ENCODE peak calls at places on chromosomes 3 and 15, in six cellular contexts. One of them, this sample, is unnamed.

GRCh38 chr15:52336530-52336929 is 40.9 kb upstream of the MYO5C start:
- DNase-seq in AG09309: no peak
- DNase-seq in uterus: no peak
- DNase-seq in esophagus squamous epithelium: no peak
- DNase-seq in stomach: no peak
- DNase-seq in fibroblast of pulmonary artery: no peak
- DNase-seq in this sample: no peak

GRCh38 chr3:149507491-149508324 is 33.2 kb downstream of the TM4SF4 start:
- DNase-seq in AG09309: peak
- DNase-seq in uterus: no peak
- DNase-seq in esophagus squamous epithelium: no peak
- DNase-seq in stomach: no peak
- DNase-seq in fibroblast of pulmonary artery: peak
- DNase-seq in this sample: no peak

GRCh38 chr15:92377083-92377789 is 16.4 kb upstream of the ST8SIA2 start:
- DNase-seq in AG09309: no peak
- DNase-seq in uterus: no peak
- DNase-seq in esophagus squamous epithelium: no peak
- DNase-seq in stomach: no peak
- DNase-seq in fibroblast of pulmonary artery: no peak
- DNase-seq in this sample: peak

GRCh38 chr15:68631621-68632051 is 52.8 kb downstream of the CORO2B start:
- DNase-seq in AG09309: no peak
- DNase-seq in uterus: no peak
- DNase-seq in esophagus squamous epithelium: no peak
- DNase-seq in stomach: no peak
- DNase-seq in fibroblast of pulmonary artery: no peak
- DNase-seq in this sample: no peak

GRCh38 chr3:80233576-80233975 is 465.8 kb upstream of the ROBO1 start:
- DNase-seq in AG09309: no peak
- DNase-seq in uterus: no peak
- DNase-seq in esophagus squamous epithelium: no peak
- DNase-seq in stomach: no peak
- DNase-seq in fibroblast of pulmonary artery: no peak
- DNase-seq in this sample: no peak

GRCh38 chr3:138220242-138220641 is 33.1 kb downstream of the ARMC8 start:
- DNase-seq in AG09309: no peak
- DNase-seq in uterus: no peak
- DNase-seq in esophagus squamous epithelium: no peak
- DNase-seq in stomach: no peak
- DNase-seq in fibroblast of pulmonary artery: no peak
- DNase-seq in this sample: no peak

GRCh38 chr3:182364723-182365650 is 428.3 kb upstream of the ATP11B start:
- DNase-seq in AG09309: no peak
- DNase-seq in uterus: no peak
- DNase-seq in esophagus squamous epithelium: no peak
- DNase-seq in stomach: peak
- DNase-seq in fibroblast of pulmonary artery: peak
- DNase-seq in this sample: no peak

GRCh38 chr3:127747751-127748521 is 74.4 kb downstream of the MGLL start:
- DNase-seq in AG09309: peak
- DNase-seq in uterus: peak
- DNase-seq in esophagus squamous epithelium: no peak
- DNase-seq in stomach: peak
- DNase-seq in fibroblast of pulmonary artery: peak
- DNase-seq in this sample: peak

GRCh38 chr15:57297163-57297593 is 79.1 kb upstream of the CGNL1 start:
- DNase-seq in AG09309: no peak
- DNase-seq in uterus: no peak
- DNase-seq in esophagus squamous epithelium: no peak
- DNase-seq in stomach: no peak
- DNase-seq in fibroblast of pulmonary artery: no peak
- DNase-seq in this sample: no peak

GRCh38 chr15:90845201-90845949 is 23.0 kb upstream of the FURIN start:
- DNase-seq in AG09309: peak
- DNase-seq in uterus: no peak
- DNase-seq in esophagus squamous epithelium: no peak
- DNase-seq in stomach: no peak
- DNase-seq in fibroblast of pulmonary artery: peak
- DNase-seq in this sample: no peak

GRCh38 chr15:84752700-84753099 is 4.3 kb downstream of the ZNF592 start:
- DNase-seq in AG09309: no peak
- DNase-seq in uterus: no peak
- DNase-seq in esophagus squamous epithelium: no peak
- DNase-seq in stomach: no peak
- DNase-seq in fibroblast of pulmonary artery: no peak
- DNase-seq in this sample: no peak

GRCh38 chr3:179973931-179974361 is 62.8 kb downstream of the PEX5L start:
- DNase-seq in AG09309: no peak
- DNase-seq in uterus: no peak
- DNase-seq in esophagus squamous epithelium: no peak
- DNase-seq in stomach: no peak
- DNase-seq in fibroblast of pulmonary artery: no peak
- DNase-seq in this sample: no peak

GRCh38 chr15:44101944-44102343 is 93.1 kb downstream of the FRMD5 start:
- DNase-seq in AG09309: peak
- DNase-seq in uterus: no peak
- DNase-seq in esophagus squamous epithelium: no peak
- DNase-seq in stomach: no peak
- DNase-seq in fibroblast of pulmonary artery: peak
- DNase-seq in this sample: no peak

GRCh38 chr15:51917493-51917892 is 54.1 kb downstream of the LEO1 start:
- DNase-seq in AG09309: no peak
- DNase-seq in uterus: no peak
- DNase-seq in esophagus squamous epithelium: no peak
- DNase-seq in stomach: no peak
- DNase-seq in fibroblast of pulmonary artery: peak
- DNase-seq in this sample: no peak

GRCh38 chr3:179430277-179430870 is 20.9 kb downstream of the GNB4 start:
- DNase-seq in AG09309: no peak
- DNase-seq in uterus: no peak
- DNase-seq in esophagus squamous epithelium: no peak
- DNase-seq in stomach: no peak
- DNase-seq in fibroblast of pulmonary artery: no peak
- DNase-seq in this sample: no peak

GRCh38 chr3:48607519-48607918 is 1.9 kb downstream of the UQCRC1 start:
- DNase-seq in AG09309: no peak
- DNase-seq in uterus: no peak
- DNase-seq in esophagus squamous epithelium: no peak
- DNase-seq in stomach: no peak
- DNase-seq in fibroblast of pulmonary artery: peak
- DNase-seq in this sample: no peak

GRCh38 chr15:84582583-84583157 is 18.1 kb upstream of the ZSCAN2 start:
- DNase-seq in AG09309: no peak
- DNase-seq in uterus: no peak
- DNase-seq in esophagus squamous epithelium: no peak
- DNase-seq in stomach: no peak
- DNase-seq in fibroblast of pulmonary artery: no peak
- DNase-seq in this sample: no peak

GRCh38 chr15:74826372-74826819 is at the start of gene CPLX3:
- DNase-seq in AG09309: no peak
- DNase-seq in uterus: peak
- DNase-seq in esophagus squamous epithelium: no peak
- DNase-seq in stomach: peak
- DNase-seq in fibroblast of pulmonary artery: no peak
- DNase-seq in this sample: no peak

GRCh38 chr15:90866161-90866715 is 2.1 kb upstream of the FURIN start:
- DNase-seq in AG09309: no peak
- DNase-seq in uterus: no peak
- DNase-seq in esophagus squamous epithelium: no peak
- DNase-seq in stomach: no peak
- DNase-seq in fibroblast of pulmonary artery: no peak
- DNase-seq in this sample: no peak

GRCh38 chr3:13095408-13095861 is 22.2 kb upstream of the IQSEC1 start:
- DNase-seq in AG09309: no peak
- DNase-seq in uterus: no peak
- DNase-seq in esophagus squamous epithelium: no peak
- DNase-seq in stomach: no peak
- DNase-seq in fibroblast of pulmonary artery: no peak
- DNase-seq in this sample: no peak

GRCh38 chr3:131630117-131630516 is 127.3 kb upstream of the MRPL3 start:
- DNase-seq in AG09309: no peak
- DNase-seq in uterus: no peak
- DNase-seq in esophagus squamous epithelium: no peak
- DNase-seq in stomach: no peak
- DNase-seq in fibroblast of pulmonary artery: peak
- DNase-seq in this sample: no peak

GRCh38 chr15:89307791-89308190 is 26.8 kb downstream of the POLG start:
- DNase-seq in AG09309: peak
- DNase-seq in uterus: no peak
- DNase-seq in esophagus squamous epithelium: no peak
- DNase-seq in stomach: no peak
- DNase-seq in fibroblast of pulmonary artery: peak
- DNase-seq in this sample: no peak

GRCh38 chr3:72938471-72939265 is 50.8 kb downstream of the GXYLT2 start:
- DNase-seq in AG09309: peak
- DNase-seq in uterus: peak
- DNase-seq in esophagus squamous epithelium: no peak
- DNase-seq in stomach: peak
- DNase-seq in fibroblast of pulmonary artery: peak
- DNase-seq in this sample: peak

GRCh38 chr15:62475595-62475994 is 310.5 kb upstream of the C2CD4B start:
- DNase-seq in AG09309: no peak
- DNase-seq in uterus: no peak
- DNase-seq in esophagus squamous epithelium: no peak
- DNase-seq in stomach: no peak
- DNase-seq in fibroblast of pulmonary artery: no peak
- DNase-seq in this sample: no peak

GRCh38 chr3:38153986-38154608 is 11.2 kb upstream of the OXSR1 start:
- DNase-seq in AG09309: peak
- DNase-seq in uterus: no peak
- DNase-seq in esophagus squamous epithelium: no peak
- DNase-seq in stomach: no peak
- DNase-seq in fibroblast of pulmonary artery: peak
- DNase-seq in this sample: no peak

GRCh38 chr3:38128303-38128655 is 8.6 kb downstream of the ACAA1 start:
- DNase-seq in AG09309: no peak
- DNase-seq in uterus: no peak
- DNase-seq in esophagus squamous epithelium: no peak
- DNase-seq in stomach: peak
- DNase-seq in fibroblast of pulmonary artery: no peak
- DNase-seq in this sample: no peak

DNA sequence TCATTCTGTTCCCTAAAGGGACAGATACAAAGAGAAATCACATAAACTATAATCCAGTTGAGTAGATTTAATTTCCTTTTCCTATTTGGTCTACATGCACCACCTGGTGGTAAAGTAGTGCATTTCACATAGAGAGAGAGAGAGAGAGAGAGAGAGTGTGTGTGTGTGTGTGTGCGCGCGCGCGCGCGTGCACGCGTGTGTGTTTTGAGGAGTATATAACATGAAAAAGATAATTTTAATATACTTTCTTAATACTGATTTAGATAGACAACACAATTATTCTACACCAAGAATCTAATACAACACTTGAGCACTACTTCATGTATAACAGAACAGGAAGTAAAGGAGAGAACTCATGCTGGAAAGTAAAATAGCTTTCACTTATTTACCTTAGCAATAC is 1.1 kb upstream of the FGF7 start:
- DNase-seq in AG09309: peak
- DNase-seq in uterus: peak
- DNase-seq in esophagus squamous epithelium: no peak
- DNase-seq in stomach: peak
- DNase-seq in fibroblast of pulmonary artery: peak
- DNase-seq in this sample: peak
- H3K4me3 ChIP-seq in AG09309: no peak
- H3K4me3 ChIP-seq in uterus: peak
- H3K4me3 ChIP-seq in esophagus squamous epithelium: no peak
- H3K4me3 ChIP-seq in stomach: peak
- H3K4me3 ChIP-seq in fibroblast of pulmonary artery: no peak
- H3K4me3 ChIP-seq in this sample: peak

GRCh38 chr3:30256474-30256873 is 349.9 kb upstream of the TGFBR2 start:
- DNase-seq in AG09309: no peak
- DNase-seq in uterus: no peak
- DNase-seq in esophagus squamous epithelium: no peak
- DNase-seq in stomach: no peak
- DNase-seq in fibroblast of pulmonary artery: peak
- DNase-seq in this sample: no peak
- H3K4me3 ChIP-seq in AG09309: no peak
- H3K4me3 ChIP-seq in uterus: no peak
- H3K4me3 ChIP-seq in esophagus squamous epithelium: no peak
- H3K4me3 ChIP-seq in stomach: no peak
- H3K4me3 ChIP-seq in fibroblast of pulmonary artery: no peak
- H3K4me3 ChIP-seq in this sample: no peak

GRCh38 chr3:9402410-9403228 is 5.2 kb downstream of the SETD5 start:
- DNase-seq in AG09309: no peak
- DNase-seq in uterus: no peak
- DNase-seq in esophagus squamous epithelium: no peak
- DNase-seq in stomach: peak
- DNase-seq in fibroblast of pulmonary artery: peak
- DNase-seq in this sample: no peak

GRCh38 chr3:9401986-9402385 is 4.6 kb downstream of the SETD5 start:
- DNase-seq in AG09309: no peak
- DNase-seq in uterus: no peak
- DNase-seq in esophagus squamous epithelium: no peak
- DNase-seq in stomach: no peak
- DNase-seq in fibroblast of pulmonary artery: no peak
- DNase-seq in this sample: no peak

GRCh38 chr3:9398715-9399708 is 1.6 kb downstream of the SETD5 start:
- DNase-seq in AG09309: no peak
- DNase-seq in uterus: no peak
- DNase-seq in esophagus squamous epithelium: no peak
- DNase-seq in stomach: no peak
- DNase-seq in fibroblast of pulmonary artery: peak
- DNase-seq in this sample: no peak

GRCh38 chr3:9399746-9400145 is 2.3 kb downstream of the SETD5 start:
- DNase-seq in AG09309: peak
- DNase-seq in uterus: peak
- DNase-seq in esophagus squamous epithelium: no peak
- DNase-seq in stomach: peak
- DNase-seq in fibroblast of pulmonary artery: peak
- DNase-seq in this sample: peak

GRCh38 chr3:9400626-9401025 is 3.2 kb downstream of the SETD5 start:
- DNase-seq in AG09309: no peak
- DNase-seq in uterus: no peak
- DNase-seq in esophagus squamous epithelium: no peak
- DNase-seq in stomach: no peak
- DNase-seq in fibroblast of pulmonary artery: no peak
- DNase-seq in this sample: no peak
- H3K4me3 ChIP-seq in AG09309: peak
- H3K4me3 ChIP-seq in uterus: no peak
- H3K4me3 ChIP-seq in esophagus squamous epithelium: no peak
- H3K4me3 ChIP-seq in stomach: peak
- H3K4me3 ChIP-seq in fibroblast of pulmonary artery: peak
- H3K4me3 ChIP-seq in this sample: peak

GRCh38 chr3:111676177-111677021 is 81.3 kb upstream of the ZBED2 start:
- DNase-seq in AG09309: no peak
- DNase-seq in uterus: no peak
- DNase-seq in esophagus squamous epithelium: no peak
- DNase-seq in stomach: peak
- DNase-seq in fibroblast of pulmonary artery: peak
- DNase-seq in this sample: no peak
- H3K4me3 ChIP-seq in AG09309: no peak
- H3K4me3 ChIP-seq in uterus: no peak
- H3K4me3 ChIP-seq in esophagus squamous epithelium: no peak
- H3K4me3 ChIP-seq in stomach: no peak
- H3K4me3 ChIP-seq in fibroblast of pulmonary artery: no peak
- H3K4me3 ChIP-seq in this sample: no peak

GRCh38 chr3:125141596-125142417 is 70.7 kb downstream of the SLC12A8 start:
- DNase-seq in AG09309: no peak
- DNase-seq in uterus: peak
- DNase-seq in esophagus squamous epithelium: peak
- DNase-seq in stomach: peak
- DNase-seq in fibroblast of pulmonary artery: peak
- DNase-seq in this sample: peak
- H3K4me3 ChIP-seq in AG09309: no peak
- H3K4me3 ChIP-seq in uterus: peak
- H3K4me3 ChIP-seq in esophagus squamous epithelium: peak
- H3K4me3 ChIP-seq in stomach: peak
- H3K4me3 ChIP-seq in fibroblast of pulmonary artery: peak
- H3K4me3 ChIP-seq in this sample: peak